ENCODE peak calls at places on chromosomes 16 and 17, in seven cellular contexts. N is stomach, T is sigmoid colon, L is endothelial cell of umbilical vein, F is breast epithelium, B is prostate gland, E is suprapubic skin. O is an unnamed sample.

GRCh38 chr17:51322390-51323029 is 62.2 kb downstream of the UTP18 start:
- DNase-seq in N (no peak), T (no peak), L (peak), F (no peak), B (no peak), E (no peak), O (no peak)

GRCh38 chr17:58331815-58332719 is 3.5 kb upstream of the TSPOAP1 start:
- DNase-seq in N (peak), T (no peak), L (no peak), F (no peak), B (no peak), E (no peak), O (peak)

GRCh38 chr16:4298761-4299522 is 16.9 kb upstream of the GLIS2 start:
- DNase-seq in N (peak), T (peak), L (peak), F (peak), B (peak), E (peak), O (no peak)

GRCh38 chr17:71983828-71984227 is 137.0 kb upstream of the SOX9 start:
- DNase-seq in N (no peak), T (no peak), L (no peak), F (no peak), B (no peak), E (no peak), O (no peak)

GRCh38 chr17:58318627-58319180 is 9.9 kb downstream of the TSPOAP1 start:
- DNase-seq in N (no peak), T (peak), L (no peak), F (no peak), B (no peak), E (peak), O (peak)

GRCh38 chr17:39923836-39924690 is 3.3 kb downstream of the ORMDL3 start:
- DNase-seq in N (no peak), T (no peak), L (peak), F (no peak), B (no peak), E (no peak), O (no peak)

GRCh38 chr17:10620823-10621222 is 36.3 kb downstream of the MYH3 start:
- DNase-seq in N (no peak), T (no peak), L (no peak), F (no peak), B (peak), E (no peak), O (no peak)

GRCh38 chr16:49874613-49875237 is 18.8 kb upstream of the ZNF423 start:
- DNase-seq in N (no peak), T (no peak), L (no peak), F (no peak), B (no peak), E (no peak), O (no peak)

GRCh38 chr17:39001703-39002637 is 34.8 kb upstream of the FBXO47 start:
- DNase-seq in N (peak), T (peak), L (peak), F (peak), B (no peak), E (peak), O (no peak)

GRCh38 chr17:39563476-39563875 is 44.2 kb downstream of the NEUROD2 start:
- DNase-seq in N (no peak), T (no peak), L (peak), F (no peak), B (no peak), E (no peak), O (no peak)

GRCh38 chr17:77196251-77196650 is 55.5 kb downstream of the SEC14L1 start:
- DNase-seq in N (no peak), T (no peak), L (no peak), F (no peak), B (no peak), E (no peak), O (no peak)

GRCh38 chr16:85335584-85336492 is 223.6 kb upstream of the CIBAR2 start:
- DNase-seq in N (no peak), T (no peak), L (no peak), F (no peak), B (no peak), E (no peak), O (no peak)

GRCh38 chr17:72492941-72493340 is 372.1 kb downstream of the SOX9 start:
- DNase-seq in N (no peak), T (no peak), L (no peak), F (no peak), B (no peak), E (no peak), O (no peak)

GRCh38 chr16:57544129-57544653 is 1.7 kb downstream of the ADGRG5 start:
- DNase-seq in N (no peak), T (no peak), L (no peak), F (peak), B (no peak), E (peak), O (no peak)

GRCh38 chr16:7399296-7399695 is 66.7 kb downstream of the RBFOX1 start:
- DNase-seq in N (no peak), T (no peak), L (no peak), F (no peak), B (no peak), E (no peak), O (no peak)

GRCh38 chr17:79618383-79619067 is 7.7 kb upstream of the RBFOX3 start:
- DNase-seq in N (no peak), T (peak), L (no peak), F (no peak), B (no peak), E (peak), O (no peak)

GRCh38 chr17:2776589-2777241 is 19.5 kb upstream of the RAP1GAP2 start:
- DNase-seq in N (no peak), T (no peak), L (no peak), F (no peak), B (no peak), E (no peak), O (no peak)

GRCh38 chr17:3683054-3683511 is 12.9 kb downstream of the P2RX5 start:
- DNase-seq in N (peak), T (no peak), L (peak), F (no peak), B (no peak), E (no peak), O (peak)

GRCh38 chr17:75182319-75182568 is 515 bp downstream of the SUMO2 start:
- DNase-seq in N (peak), T (no peak), L (no peak), F (no peak), B (no peak), E (peak), O (no peak)

GRCh38 chr17:47804461-47804860 is 17.1 kb downstream of the OSBPL7 start:
- DNase-seq in N (peak), T (no peak), L (no peak), F (no peak), B (no peak), E (peak), O (no peak)

GRCh38 chr16:59385953-59386352 is 651.8 kb upstream of the GOT2 start:
- DNase-seq in N (no peak), T (no peak), L (peak), F (peak), B (no peak), E (no peak), O (no peak)

GRCh38 chr17:80519091-80519781 is 25.4 kb upstream of the RPTOR start:
- DNase-seq in N (no peak), T (no peak), L (peak), F (no peak), B (no peak), E (no peak), O (no peak)

GRCh38 chr16:86726340-86726739 is 148.0 kb downstream of the FOXL1 start:
- DNase-seq in N (no peak), T (no peak), L (no peak), F (peak), B (peak), E (no peak), O (no peak)

GRCh38 chr16:1526608-1527555 is 6.6 kb upstream of the TMEM204 start:
- DNase-seq in N (no peak), T (no peak), L (no peak), F (no peak), B (no peak), E (no peak), O (no peak)

GRCh38 chr16:50303041-50303604 is 36.8 kb downstream of the ADCY7 start:
- DNase-seq in N (no peak), T (peak), L (no peak), F (no peak), B (no peak), E (no peak), O (no peak)

GRCh38 chr16:58753711-58754134 is 19.6 kb upstream of the GOT2 start:
- DNase-seq in N (no peak), T (no peak), L (no peak), F (no peak), B (no peak), E (no peak), O (no peak)

GRCh38 chr16:12545792-12546342 is 257.8 kb downstream of the CPPED1 start:
- DNase-seq in N (no peak), T (no peak), L (no peak), F (no peak), B (no peak), E (no peak), O (no peak)

GRCh38 chr17:47305302-47305923 is 18.3 kb upstream of the EFCAB13 start:
- DNase-seq in N (no peak), T (no peak), L (peak), F (peak), B (no peak), E (no peak), O (no peak)

GRCh38 chr16:67430504-67431076 is 331 bp upstream of the HSD11B2 start:
- DNase-seq in N (peak), T (no peak), L (no peak), F (peak), B (peak), E (no peak), O (no peak)

GRCh38 chr16:86783626-86784266 is 205.4 kb downstream of the FOXL1 start:
- DNase-seq in N (peak), T (peak), L (no peak), F (peak), B (peak), E (no peak), O (no peak)

GRCh38 chr17:74018116-74018515 is 185.4 kb upstream of the RPL38 start:
- DNase-seq in N (no peak), T (no peak), L (no peak), F (peak), B (no peak), E (no peak), O (no peak)

GRCh38 chr17:75845933-75846700 is 1.9 kb upstream of the UNC13D start:
- DNase-seq in N (no peak), T (peak), L (peak), F (no peak), B (no peak), E (no peak), O (no peak)

GRCh38 chr17:55688057-55688456 is 34.6 kb downstream of the TMEM100 start:
- DNase-seq in N (no peak), T (no peak), L (no peak), F (no peak), B (no peak), E (no peak), O (no peak)

GRCh38 chr17:63381101-63381729 is 64.9 kb downstream of the CYB561 start:
- DNase-seq in N (no peak), T (no peak), L (no peak), F (no peak), B (no peak), E (no peak), O (no peak)

GRCh38 chr16:87835882-87836331 is 33.4 kb downstream of the SLC7A5 start:
- DNase-seq in N (no peak), T (no peak), L (no peak), F (no peak), B (no peak), E (no peak), O (no peak)

GRCh38 chr17:68440526-68440925 is 16.8 kb downstream of the WIPI1 start:
- DNase-seq in N (no peak), T (no peak), L (no peak), F (no peak), B (no peak), E (no peak), O (no peak)

GRCh38 chr17:68439656-68440290 is 17.5 kb downstream of the WIPI1 start:
- DNase-seq in N (no peak), T (no peak), L (no peak), F (no peak), B (no peak), E (no peak), O (no peak)

GRCh38 chr17:68435876-68436842 is 21.1 kb downstream of the WIPI1 start:
- DNase-seq in N (peak), T (peak), L (peak), F (peak), B (peak), E (peak), O (peak)

GRCh38 chr17:68435361-68435760 is 21.9 kb downstream of the WIPI1 start:
- DNase-seq in N (no peak), T (no peak), L (no peak), F (peak), B (no peak), E (peak), O (no peak)

GRCh38 chr17:68437979-68438877 is 19.1 kb downstream of the WIPI1 start:
- DNase-seq in N (peak), T (no peak), L (peak), F (no peak), B (no peak), E (no peak), O (peak)
- TF ChIP-seq POLR2A in N (no peak), T (no peak), L (no peak), F (no peak), B (no peak), E (no peak), O (peak)

GRCh38 chr17:57107498-57108101 is 22.6 kb downstream of the AKAP1 start:
- DNase-seq in N (peak), T (no peak), L (no peak), F (peak), B (peak), E (no peak), O (no peak)
- TF ChIP-seq POLR2AphosphoS5 in N (peak), T (no peak), L (no peak), F (no peak), B (peak), E (no peak), O (no peak)

GRCh38 chr16:72787519-72788268 is 260.2 kb downstream of the ZFHX3 start:
- DNase-seq in N (peak), T (peak), L (peak), F (peak), B (peak), E (peak), O (peak)
- TF ChIP-seq POLR2A in N (no peak), T (no peak), L (no peak), F (no peak), B (no peak), E (no peak), O (peak)

DNA sequence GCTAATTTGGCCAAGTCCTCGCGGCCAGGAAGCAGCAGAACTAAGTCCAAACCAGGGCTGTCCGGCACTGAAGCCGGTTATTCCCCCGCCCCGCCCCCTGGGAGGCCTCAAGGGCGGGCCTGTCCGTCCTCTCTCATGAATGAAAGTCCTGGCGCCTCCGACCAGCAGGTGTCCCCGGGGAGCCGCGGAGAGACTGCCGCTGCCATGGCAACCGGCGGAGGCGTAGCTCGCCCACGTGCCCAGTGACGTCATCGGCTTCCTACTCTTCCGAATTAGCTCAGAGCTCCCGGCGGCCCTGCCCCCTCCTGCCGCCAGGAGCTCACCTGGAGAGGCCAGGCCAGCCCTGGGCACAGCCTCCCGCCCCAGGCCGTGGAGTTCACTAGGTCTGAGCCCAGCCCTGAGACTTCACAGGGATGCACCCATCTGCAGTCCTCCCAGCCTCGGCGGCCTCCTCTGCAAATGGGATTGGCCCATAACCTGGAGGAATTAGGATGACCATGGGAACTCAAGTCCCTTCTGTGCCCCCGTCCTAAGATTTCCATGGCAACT is 1.3 kb downstream of the SPATA2L start:
- DNase-seq in N (peak), T (peak), L (peak), F (peak), B (peak), E (peak), O (peak)
- TF ChIP-seq POLR2AphosphoS5 in N (peak), T (no peak), L (peak), F (peak), B (peak), E (peak), O (no peak)

GRCh38 chr17:43734376-43734775 is 24.2 kb downstream of the SOST start:
- DNase-seq in N (no peak), T (no peak), L (no peak), F (no peak), B (no peak), E (no peak), O (no peak)
- TF ChIP-seq POLR2A in N (no peak), T (no peak), L (no peak), F (no peak), B (no peak), E (no peak), O (no peak)

GRCh38 chr16:64346080-64346479 is 775.8 kb downstream of the CDH11 start:
- DNase-seq in N (no peak), T (no peak), L (no peak), F (no peak), B (no peak), E (no peak), O (no peak)

GRCh38 chr16:64351116-64351515 is 770.7 kb downstream of the CDH11 start:
- DNase-seq in N (no peak), T (no peak), L (no peak), F (no peak), B (no peak), E (no peak), O (no peak)

GRCh38 chr16:64339052-64339770 is 782.7 kb downstream of the CDH11 start:
- DNase-seq in N (no peak), T (no peak), L (no peak), F (no peak), B (no peak), E (no peak), O (no peak)

GRCh38 chr16:64343061-64343819 is 778.6 kb downstream of the CDH11 start:
- DNase-seq in N (no peak), T (no peak), L (no peak), F (no peak), B (no peak), E (no peak), O (no peak)

DNA sequence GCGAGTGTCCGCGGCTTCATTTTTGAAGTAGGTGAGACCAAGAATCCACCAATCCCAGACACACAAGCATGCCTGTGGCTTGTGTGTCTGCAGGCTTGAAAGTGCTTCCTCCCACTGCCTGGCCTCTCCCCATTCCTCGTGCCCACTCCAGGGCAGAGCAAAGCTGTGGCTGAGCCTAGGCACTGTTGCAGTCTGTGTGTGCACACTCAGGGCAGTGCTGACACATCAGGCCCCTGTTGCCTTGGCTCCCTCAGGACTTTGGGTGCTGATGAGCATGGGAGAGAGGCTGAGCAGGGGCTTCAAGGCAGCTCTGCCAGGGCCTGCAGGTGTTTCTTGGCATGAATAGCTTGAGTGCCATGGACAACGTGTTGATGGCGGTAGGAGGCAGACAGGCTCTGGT is 776.7 kb downstream of the CDH11 start:
- DNase-seq in N (no peak), T (no peak), L (no peak), F (no peak), B (no peak), E (no peak), O (no peak)
- TF ChIP-seq POLR2AphosphoS5 in N (no peak), T (no peak), L (no peak), F (no peak), B (no peak), E (no peak), O (no peak)

DNA sequence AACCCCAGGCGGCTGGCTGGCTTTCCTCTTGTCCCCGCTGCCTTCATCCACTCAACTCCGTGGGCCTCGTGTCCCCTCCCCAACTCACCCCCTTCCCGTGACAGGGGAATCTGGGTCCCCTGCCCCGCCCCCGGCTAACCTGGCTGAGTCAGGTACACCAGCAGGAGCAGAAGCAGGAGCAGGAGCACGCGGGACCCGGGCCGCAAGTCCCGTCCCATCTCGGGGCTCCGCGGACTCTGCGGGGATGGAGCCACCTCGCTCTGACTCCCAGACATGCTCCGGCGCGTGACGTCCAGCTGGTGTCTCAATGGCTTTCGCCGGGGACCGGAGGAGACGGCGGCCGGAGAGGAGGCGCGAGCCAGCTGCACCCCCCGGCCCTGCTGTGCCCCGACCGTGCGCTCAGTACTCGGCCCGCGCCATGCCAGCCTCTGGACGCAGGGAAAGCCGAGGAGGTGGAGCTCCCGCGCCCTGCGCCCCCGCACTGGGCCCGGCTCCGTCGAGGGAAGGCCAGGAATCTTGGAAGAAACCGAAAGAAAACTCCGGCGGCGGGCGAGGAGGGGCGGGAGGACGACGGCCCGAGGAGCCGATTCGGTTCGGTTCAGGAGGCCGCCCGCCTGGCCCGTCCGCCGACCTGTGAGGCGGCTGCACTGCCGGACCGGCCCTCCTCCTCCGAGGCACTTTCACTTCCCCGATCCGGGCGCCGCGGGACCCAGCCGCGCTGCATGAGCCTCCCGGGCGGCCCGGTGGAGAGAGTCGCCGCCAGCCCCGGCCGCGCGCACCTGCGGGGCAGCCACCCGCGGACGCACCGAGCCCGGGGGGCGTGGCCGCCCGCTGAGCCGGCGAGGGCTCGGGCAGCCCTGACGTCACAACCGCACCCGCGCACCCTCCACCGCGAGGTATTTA is at the start of the genes CXCL16 and ZMYND15:
- DNase-seq in N (peak), T (peak), L (peak), F (peak), B (peak), E (peak), O (peak)
- TF ChIP-seq POLR2A in N (no peak), T (no peak), L (no peak), F (no peak), B (peak), E (no peak), O (no peak)